ENCODE peak calls at places on chromosomes 16 and 17, in six cellular contexts. L is GM12891, B is H1, F is transverse colon, H is sigmoid colon, X is endothelial cell of umbilical vein. Q is an unnamed sample.

GRCh38 chr17:41768682-41769288 is 17.7 kb downstream of the JUP start:
- DNase-seq in H (no peak), B (no peak), X (no peak), F (no peak), L (no peak), Q (no peak)

GRCh38 chr17:83064021-83064731 is 15.2 kb upstream of the METRNL start:
- DNase-seq in X (no peak), H (peak; percentile 58), F (peak; percentile 6), L (no peak), B (no peak), Q (no peak)

GRCh38 chr17:28038802-28039600 is 3.5 kb upstream of the NLK start:
- DNase-seq in F (no peak), B (no peak), L (no peak), H (no peak), X (no peak), Q (no peak)

GRCh38 chr17:46063239-46063638 is 64.2 kb downstream of the STH start:
- DNase-seq in L (no peak), H (no peak), B (no peak), F (no peak), X (no peak), Q (no peak)

GRCh38 chr16:23081675-23082119 is 67.6 kb downstream of the USP31 start:
- DNase-seq in L (no peak), H (no peak), X (peak; percentile 75), F (no peak), B (no peak), Q (no peak)

GRCh38 chr17:57928898-57929297 is 26.3 kb downstream of the CUEDC1 start:
- DNase-seq in H (no peak), L (no peak), X (no peak), B (no peak), F (no peak), Q (no peak)

GRCh38 chr17:56679148-56679766 is 85.8 kb downstream of the NOG start:
- DNase-seq in H (no peak), F (no peak), B (no peak), L (no peak), X (peak; percentile 54), Q (no peak)

GRCh38 chr17:74757931-74758845 is 9.8 kb downstream of the NHERF1 start:
- DNase-seq in H (no peak), F (peak; percentile 33), B (no peak), L (no peak), X (no peak), Q (no peak)

GRCh38 chr17:17849863-17850373 is 13.1 kb upstream of the SREBF1 start:
- DNase-seq in B (no peak), L (peak; percentile 59), F (peak; percentile 55), H (no peak), X (peak; percentile 46), Q (peak; percentile 47)

GRCh38 chr16:71287454-71287853 is 1.7 kb downstream of the CMTR2 start:
- DNase-seq in X (no peak), H (no peak), L (no peak), B (no peak), F (no peak), Q (no peak)

GRCh38 chr17:77115510-77115909 is 25.3 kb upstream of the SEC14L1 start:
- DNase-seq in X (peak; percentile 87), B (no peak), F (no peak), H (no peak), L (no peak), Q (no peak)

GRCh38 chr17:78991017-78991783 is 11.5 kb upstream of the LGALS3BP start:
- DNase-seq in H (peak; percentile 61), X (no peak), F (no peak), B (no peak), L (no peak), Q (no peak)

GRCh38 chr16:58041628-58041955 is 16.0 kb downstream of the MMP15 start:
- DNase-seq in H (no peak), B (no peak), X (no peak), L (no peak), F (no peak), Q (no peak)

GRCh38 chr17:29193146-29193545 is 12.9 kb upstream of the MYO18A start:
- DNase-seq in X (no peak), B (no peak), H (no peak), L (no peak), F (no peak), Q (no peak)

GRCh38 chr16:88646345-88647034 is 4.4 kb downstream of the CYBA start:
- DNase-seq in L (no peak), F (no peak), H (no peak), X (no peak), B (no peak), Q (no peak)

GRCh38 chr16:86498661-86499493 is 11.4 kb upstream of the FOXF1 start:
- DNase-seq in X (no peak), L (no peak), F (no peak), B (no peak), H (peak; percentile 88), Q (no peak)

GRCh38 chr17:79785017-79785899 is 7.3 kb downstream of the CBX2 start:
- DNase-seq in L (no peak), X (no peak), H (no peak), F (no peak), B (no peak), Q (no peak)

GRCh38 chr17:71142333-71142732 is 973.0 kb downstream of the KCNJ2 start:
- DNase-seq in B (no peak), X (no peak), H (no peak), L (no peak), F (no peak), Q (no peak)

GRCh38 chr16:89958068-89958467 is 9.5 kb downstream of the DEF8 start:
- DNase-seq in H (no peak), B (no peak), F (no peak), L (no peak), X (peak; percentile 43), Q (no peak)

GRCh38 chr17:29393451-29393850 is 3.3 kb downstream of the TAOK1 start:
- DNase-seq in B (no peak), X (no peak), L (no peak), H (no peak), F (no peak), Q (no peak)

GRCh38 chr17:66459811-66460270 is 157.4 kb downstream of the PRKCA start:
- DNase-seq in H (peak; percentile 92), F (peak; percentile 44), L (no peak), X (peak; percentile 97), B (no peak), Q (no peak)

GRCh38 chr16:83458612-83459011 is 349.2 kb upstream of the HSBP1 start:
- DNase-seq in H (no peak), F (no peak), X (no peak), L (no peak), B (no peak), Q (no peak)

GRCh38 chr17:81037783-81038733 is 3.1 kb downstream of the BAIAP2 start:
- DNase-seq in X (no peak), B (no peak), H (no peak), L (no peak), F (no peak), Q (no peak)

GRCh38 chr16:3681206-3681605 is 26.7 kb downstream of the DNASE1 start:
- DNase-seq in H (no peak), F (no peak), X (no peak), L (no peak), B (no peak), Q (no peak)

DNA sequence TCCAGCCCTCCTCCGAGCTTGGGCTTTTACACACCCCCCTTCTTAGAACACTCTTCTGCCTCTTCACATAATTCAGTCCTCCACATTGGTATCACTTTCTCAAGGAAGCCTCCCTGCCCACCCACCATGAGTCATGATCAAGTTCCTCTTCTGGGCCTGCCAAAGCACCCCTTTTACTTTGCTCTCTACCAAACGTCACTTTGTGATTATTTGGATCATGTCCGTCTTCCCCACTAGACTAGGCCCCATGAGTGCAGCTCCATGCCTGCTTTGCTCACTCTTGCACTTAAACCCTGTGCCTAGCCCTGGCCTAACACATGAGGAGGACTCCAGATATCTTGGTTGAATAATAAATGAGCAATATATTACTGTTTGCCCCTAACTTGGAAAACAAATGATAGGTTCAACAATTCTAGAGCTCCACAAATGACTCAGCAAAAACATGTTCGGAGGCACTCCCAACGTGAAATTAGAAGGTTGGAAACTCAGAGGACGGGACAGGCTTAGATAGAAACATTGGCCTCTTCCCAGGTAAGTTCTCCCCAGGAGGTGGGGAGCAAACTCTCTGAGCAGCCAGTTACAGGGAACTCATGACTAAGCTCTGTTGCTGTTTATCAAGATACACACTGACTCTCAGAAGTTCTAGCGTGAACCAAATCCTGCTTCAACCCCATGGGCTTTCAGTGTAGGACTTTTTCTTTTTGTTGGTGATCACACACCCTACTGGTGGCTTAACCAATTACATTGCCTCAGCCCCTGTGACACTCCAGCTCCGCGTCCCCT is 28.3 kb downstream of the G6PC1 start:
- DNase-seq in L (peak; percentile 32), X (peak; percentile 81), F (peak; percentile 18), H (peak; percentile 69), B (no peak), Q (peak; percentile 29)
- TF ChIP-seq POLR2AphosphoS5 in L (no peak), X (no peak), F (no peak), H (peak; percentile 19), B (no peak), Q (no peak)

GRCh38 chr16:30775381-30776099 is 11.5 kb downstream of the ZNF629 start:
- DNase-seq in H (peak; percentile 91), B (peak; percentile 78), F (peak; percentile 83), L (peak; percentile 94), X (peak; percentile 77), Q (peak; percentile 91)
- TF ChIP-seq POLR2A in H (peak; percentile 11), B (peak; percentile 87), F (peak; percentile 74), L (no peak), X (peak; percentile 88), Q (peak; percentile 47)

DNA sequence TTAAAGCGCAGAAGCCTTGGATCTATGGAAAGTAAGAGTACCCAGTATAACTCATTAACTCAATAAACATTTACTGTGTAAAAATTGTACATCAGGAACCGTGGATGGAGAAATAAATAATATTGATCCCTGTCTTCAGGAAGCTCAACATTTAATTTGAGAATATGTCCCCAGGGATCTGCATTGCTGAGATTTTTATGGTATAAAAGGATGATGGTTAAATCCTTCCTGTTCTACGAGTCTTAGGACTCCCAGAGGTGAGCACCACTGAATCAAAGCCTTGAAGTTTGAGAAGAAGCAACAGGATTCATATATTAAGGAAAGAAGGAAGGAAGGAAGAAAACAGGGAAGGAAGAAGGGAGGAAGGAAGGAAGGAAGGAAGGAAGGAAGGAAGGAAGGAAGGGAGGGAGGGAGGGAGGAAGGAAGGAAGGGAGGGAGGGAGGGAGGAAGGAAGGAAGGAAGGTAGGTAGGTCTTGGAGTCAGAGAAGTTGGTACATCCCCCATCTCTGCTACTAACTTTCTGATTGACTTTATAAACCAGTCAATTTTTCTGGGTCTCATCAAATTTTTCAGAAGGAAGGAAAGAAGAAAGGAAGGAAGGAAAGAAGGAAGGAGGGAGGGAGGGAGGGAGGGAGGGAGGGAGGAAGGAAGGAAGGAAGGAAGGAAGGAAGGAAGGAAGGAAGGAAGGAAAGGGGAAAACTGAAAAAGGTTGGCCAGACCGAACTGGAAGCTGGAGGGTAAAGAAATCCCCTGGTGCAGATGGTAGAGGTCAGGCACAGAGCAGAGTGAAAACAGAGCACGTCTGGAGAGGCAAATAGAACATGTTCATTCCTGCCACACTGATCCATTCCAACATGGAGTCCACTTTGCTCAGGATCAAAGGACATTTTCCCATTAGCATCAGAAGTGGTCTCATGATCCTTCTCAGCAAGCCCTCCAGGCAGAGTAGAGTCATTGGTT is 422.2 kb upstream of the CDH11 start:
- DNase-seq in F (no peak), B (no peak), L (no peak), H (no peak), X (no peak), Q (no peak)
- TF ChIP-seq POLR2AphosphoS5 in F (no peak), B (no peak), L (no peak), H (no peak), X (no peak), Q (no peak)

DNA sequence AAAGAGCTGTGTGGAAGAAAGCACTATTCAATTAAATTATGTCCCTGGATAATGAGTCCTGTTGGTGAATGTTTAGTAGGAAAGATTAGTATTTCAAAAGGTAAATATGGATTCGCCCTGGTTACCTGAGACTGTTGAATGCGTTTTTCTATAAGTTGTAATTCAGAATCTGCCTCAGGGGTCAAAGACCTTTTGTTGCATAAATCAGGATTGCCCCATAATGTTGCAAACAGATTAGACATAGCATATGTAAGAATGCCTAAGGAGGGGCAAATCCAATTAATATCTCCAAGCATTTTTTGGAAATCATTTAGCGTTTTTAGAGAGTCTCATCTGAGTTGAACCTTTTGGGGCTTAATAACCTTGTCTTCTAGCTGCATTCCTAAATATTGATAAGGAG is 70.1 kb upstream of the ARL4D start:
- DNase-seq in B (no peak), H (no peak), F (no peak), L (no peak), X (no peak), Q (no peak)
- TF ChIP-seq POLR2A in B (no peak), H (no peak), F (no peak), L (no peak), X (no peak), Q (no peak)

Q was measured in GM12892.